ENCODE peak calls at places on chromosome 19, in six cellular contexts. P is activated CD4-positive, alpha-beta T cell treated with anti-CD3 and anti-CD28 coated beads, Interleukin-2, amount 50 U/mL, for 1 hour; U is mucosa of gallbladder; N is HFFc6; Z is NCI-H526 treated with DMSO at 0.1 percent for 48 hours; H is BJ. S is an unnamed sample.

GRCh38 chr19:9857920-9858746 is 23.0 kb downstream of the PIN1 start:
- DNase-seq in P (peak; percentile 14), U (no peak), N (no peak), Z (no peak), H (no peak), S (no peak)

GRCh38 chr19:43562698-43563241 is 12.6 kb downstream of the XRCC1 start:
- DNase-seq in P (peak; percentile 67), U (peak; percentile 85), N (peak; percentile 78), Z (no peak), H (peak; percentile 26), S (peak; percentile 64)

GRCh38 chr19:44552324-44552723 is 22.8 kb upstream of the CEACAM20 start:
- DNase-seq in P (no peak), U (no peak), N (peak; percentile 37), Z (no peak), H (no peak), S (no peak)

GRCh38 chr19:11752244-11752736 is 13.5 kb upstream of the ZNF823 start:
- DNase-seq in P (no peak), U (no peak), N (no peak), Z (no peak), H (no peak), S (no peak)

GRCh38 chr19:53947624-53948023 is 15.1 kb upstream of the CACNG8 start:
- DNase-seq in P (no peak), U (no peak), N (no peak), Z (no peak), H (no peak), S (no peak)

GRCh38 chr19:55632463-55632834 is 8.1 kb upstream of the ZNF784 start:
- DNase-seq in P (peak; percentile 87), U (peak; percentile 95), N (peak; percentile 88), Z (peak; percentile 80), H (no peak), S (peak; percentile 94)

GRCh38 chr19:34654796-34655195 is 22.2 kb downstream of the SCGB2B2 start:
- DNase-seq in P (no peak), U (no peak), N (no peak), Z (no peak), H (no peak), S (no peak)

GRCh38 chr19:48258350-48258749 is 2.6 kb upstream of the CARD8 start:
- DNase-seq in P (no peak), U (no peak), N (no peak), Z (no peak), H (no peak), S (no peak)

GRCh38 chr19:44635581-44636438 is 7.9 kb upstream of the PVR start:
- DNase-seq in P (no peak), U (no peak), N (peak; percentile 66), Z (no peak), H (no peak), S (no peak)

GRCh38 chr19:48878219-48879024 is 6.2 kb downstream of the PPP1R15A start:
- DNase-seq in P (no peak), U (no peak), N (no peak), Z (no peak), H (no peak), S (no peak)

GRCh38 chr19:13073263-13073662 is 29.4 kb downstream of the LYL1 start:
- DNase-seq in P (no peak), U (no peak), N (no peak), Z (no peak), H (no peak), S (no peak)

GRCh38 chr19:58325623-58326022 is 1.2 kb upstream of the ZSCAN22 start:
- DNase-seq in P (no peak), U (no peak), N (no peak), Z (no peak), H (no peak), S (no peak)

GRCh38 chr19:11483176-11484111 is 2.6 kb upstream of the ELAVL3 start:
- DNase-seq in P (no peak), U (no peak), N (no peak), Z (no peak), H (no peak), S (no peak)

GRCh38 chr19:45774765-45775164 is 5.7 kb upstream of the SIX5 start:
- DNase-seq in P (no peak), U (no peak), N (no peak), Z (no peak), H (no peak), S (no peak)

GRCh38 chr19:20999731-21000352 is 20.6 kb upstream of the ZNF430 start:
- DNase-seq in P (peak; percentile 78), U (peak; percentile 91), N (peak; percentile 4), Z (peak; percentile 73), H (peak; percentile 46), S (peak; percentile 92)

GRCh38 chr19:19464339-19465098 is 50.8 kb downstream of the TSSK6 start:
- DNase-seq in P (no peak), U (peak; percentile 59), N (no peak), Z (no peak), H (no peak), S (peak; percentile 77)

GRCh38 chr19:33550741-33551140 is 29.1 kb upstream of the PEPD start:
- DNase-seq in P (no peak), U (no peak), N (no peak), Z (no peak), H (no peak), S (no peak)

GRCh38 chr19:42420055-42420544 is 7.1 kb downstream of the LIPE start:
- DNase-seq in P (peak; percentile 80), U (no peak), N (peak; percentile 49), Z (peak; percentile 43), H (no peak), S (peak; percentile 68)

GRCh38 chr19:17246681-17247425 is 1.1 kb upstream of the NR2F6 start:
- DNase-seq in P (no peak), U (peak; percentile 25), N (no peak), Z (no peak), H (no peak), S (peak; percentile 59)

GRCh38 chr19:10670187-10670586 is 16.0 kb downstream of the ILF3 start:
- DNase-seq in P (no peak), U (no peak), N (no peak), Z (no peak), H (no peak), S (no peak)

GRCh38 chr19:38658462-38659306 is 11.2 kb downstream of the ACTN4 start:
- DNase-seq in P (no peak), U (peak; percentile 86), N (peak; percentile 100), Z (peak; percentile 8), H (peak; percentile 99), S (peak; percentile 67)

GRCh38 chr19:35860818-35861639 is 4.3 kb downstream of the KIRREL2 start:
- DNase-seq in P (no peak), U (no peak), N (no peak), Z (no peak), H (no peak), S (no peak)

GRCh38 chr19:40810160-40810559 is 11.2 kb downstream of the EGLN2 start:
- DNase-seq in P (no peak), U (no peak), N (no peak), Z (no peak), H (no peak), S (no peak)

S was measured in body of pancreas.